ENCODE peak calls at places on chromosomes 12 and 14, in five cellular contexts. A is trophoblast cell; G is CD8-positive, alpha-beta memory T cell; K is lower lobe of right lung; C is adipocyte. H is an unnamed sample.

GRCh38 chr14:94157195-94157594 is 16.9 kb upstream of the PPP4R4 start:
- DNase-seq in A (no peak), G (no peak), K (no peak), C (no peak), H (no peak)

GRCh38 chr12:120522568-120522967 is 6.4 kb downstream of the COQ5 start:
- DNase-seq in A (no peak), G (no peak), K (no peak), C (no peak), H (no peak)

GRCh38 chr12:70443274-70443673 is 77.2 kb downstream of the KCNMB4 start:
- DNase-seq in A (no peak), G (no peak), K (no peak), C (peak; percentile 45), H (peak; percentile 12)

GRCh38 chr14:85527006-85527405 is 2.9 kb upstream of the FLRT2 start:
- DNase-seq in A (no peak), G (no peak), K (no peak), C (peak; percentile 72), H (peak; percentile 70)

GRCh38 chr12:63294327-63294632 is 143.3 kb upstream of the AVPR1A start:
- DNase-seq in A (peak; percentile 89), G (no peak), K (no peak), C (peak; percentile 89), H (peak; percentile 73)

GRCh38 chr12:128823216-128823915 is 392 bp downstream of the SLC15A4 start:
- DNase-seq in A (peak; percentile 18), G (peak; percentile 3), K (peak; percentile 62), C (no peak), H (no peak)

GRCh38 chr12:30700216-30700900 is 4.7 kb upstream of the IPO8 start:
- DNase-seq in A (no peak), G (no peak), K (no peak), C (no peak), H (no peak)

GRCh38 chr14:95143813-95144620 is 13.3 kb downstream of the DICER1 start:
- DNase-seq in A (no peak), G (no peak), K (no peak), C (peak; percentile 63), H (peak; percentile 39)

GRCh38 chr12:24172773-24173447 is 223.4 kb upstream of the SOX5 start:
- DNase-seq in A (no peak), G (no peak), K (no peak), C (no peak), H (no peak)

DNA sequence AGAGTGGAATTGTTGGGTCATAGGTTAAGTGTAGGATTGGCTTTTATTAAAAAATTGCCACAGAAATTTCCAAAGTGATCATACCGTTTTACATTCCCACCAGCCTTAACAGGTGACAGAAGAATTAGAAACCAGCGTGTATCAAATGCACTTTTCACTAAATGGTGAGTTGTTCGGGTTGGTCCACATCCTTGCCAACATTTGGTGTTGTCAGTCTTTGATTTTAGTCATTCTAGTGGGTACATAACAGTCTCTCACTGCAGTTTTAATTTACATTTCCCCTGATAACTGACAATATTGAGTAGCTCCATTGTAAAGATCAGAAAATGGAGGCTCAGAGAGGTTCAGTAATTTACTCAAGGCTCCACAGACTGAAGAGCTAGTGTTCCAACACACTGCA is 237.8 kb upstream of the LHX5 start:
- DNase-seq in A (no peak), G (no peak), K (no peak), C (no peak), H (no peak)
- H3K4me1 ChIP-seq in A (no peaks in the 10 kb centered on the region), G (no peaks in the 10 kb centered on the region), K (no peaks in the 10 kb centered on the region), C (no peaks in the 10 kb centered on the region), H (no peaks in the 10 kb centered on the region)

DNA sequence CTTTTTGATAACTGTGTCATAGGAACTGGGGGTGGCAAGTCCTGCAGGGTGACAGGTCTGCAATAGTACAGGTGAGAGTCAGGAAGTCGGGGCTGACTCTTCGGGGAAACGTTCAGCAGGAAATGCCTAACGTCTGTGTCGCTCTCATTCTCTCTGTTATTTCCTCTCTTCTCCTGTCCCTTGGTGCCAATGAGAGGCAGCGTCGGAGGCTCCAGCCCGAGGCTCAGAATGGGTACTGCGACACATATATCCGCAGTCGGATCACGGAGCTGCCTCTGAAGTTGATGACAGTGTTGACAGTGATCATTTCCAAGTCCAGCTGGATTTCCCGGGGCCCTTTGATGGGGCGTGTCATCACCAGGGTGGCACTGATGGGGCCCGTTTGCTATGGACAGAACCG is 2.7 kb upstream of the TC2N start:
- DNase-seq in A (no peak), G (peak; percentile 57), K (no peak), C (no peak), H (no peak)
- H3K4me1 ChIP-seq in A (peaks cover 5% of the 10 kb centered on the region), G (peaks cover 74% of the 10 kb centered on the region), K (peaks cover 55% of the 10 kb centered on the region), C (peaks cover 23% of the 10 kb centered on the region), H (peaks cover 2% of the 10 kb centered on the region)

DNA sequence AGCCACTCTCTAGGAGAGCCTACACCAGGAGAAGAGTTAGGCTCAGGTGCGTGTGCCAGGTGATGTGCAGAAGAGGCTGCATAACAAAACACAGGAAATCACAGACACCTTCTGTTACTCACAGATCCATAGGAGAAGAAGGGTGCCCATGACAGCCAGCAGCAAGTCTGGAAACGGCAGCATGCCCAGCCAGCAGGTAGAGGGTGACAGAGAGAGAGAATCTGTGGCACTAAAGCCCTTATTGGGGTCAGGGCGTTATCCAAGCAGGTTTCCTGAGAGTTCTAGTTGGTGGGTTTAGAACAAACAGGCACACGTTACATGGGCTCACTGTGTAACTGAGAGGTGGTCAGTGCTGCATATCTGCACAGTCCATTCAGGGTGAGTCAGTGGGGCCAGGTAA is 14.9 kb upstream of the SLC8A3 start:
- DNase-seq in A (no peak), G (no peak), K (no peak), C (no peak), H (no peak)
- H3K4me1 ChIP-seq in A (no peaks in the 10 kb centered on the region), G (no peaks in the 10 kb centered on the region), K (no peaks in the 10 kb centered on the region), C (no peaks in the 10 kb centered on the region), H (no peaks in the 10 kb centered on the region)

GRCh38 chr12:130026608-130027176 is 122.9 kb upstream of the TMEM132D start:
- DNase-seq in A (peak; percentile 19), G (no peak), K (no peak), C (peak; percentile 19), H (peak; percentile 32)
- H3K4me1 ChIP-seq in A (no peaks in the 10 kb centered on the region), G (no peaks in the 10 kb centered on the region), K (no peaks in the 10 kb centered on the region), C (no peaks in the 10 kb centered on the region), H (no peaks in the 10 kb centered on the region)

H was measured in GM23248.